ENCODE peak calls at places on chromosome X, in six cellular contexts. G, J, B, L, C and Q are unnamed samples.

GRCh38 chrX:85504381-85504780 is 124.9 kb upstream of the POF1B start:
- DNase-seq in G (no peak), J (no peak), B (no peak), L (no peak), C (no peak), Q (no peak)

GRCh38 chrX:119401569-119401968 is 2.4 kb downstream of the SLC25A43 start:
- DNase-seq in G (no peak), J (no peak), B (no peak), L (no peak), C (no peak), Q (no peak)

GRCh38 chrX:148872153-148872540 is 371.7 kb downstream of the AFF2 start:
- DNase-seq in G (no peak), J (no peak), B (no peak), L (no peak), C (no peak), Q (no peak)

GRCh38 chrX:111270339-111270738 is at the start of gene CAPN6:
- DNase-seq in G (no peak), J (no peak), B (no peak), L (no peak), C (no peak), Q (no peak)

GRCh38 chrX:153601511-153602110 is 2.7 kb upstream of the CCNQ start:
- DNase-seq in G (no peak), J (no peak), B (no peak), L (no peak), C (no peak), Q (no peak)

GRCh38 chrX:153514259-153514658 is 3.2 kb upstream of the ATP2B3 start:
- DNase-seq in G (no peak), J (no peak), B (no peak), L (no peak), C (no peak), Q (no peak)

GRCh38 chrX:126167560-126167959 is 1.5 kb upstream of the DCAF12L2 start:
- DNase-seq in G (no peak), J (no peak), B (no peak), L (no peak), C (no peak), Q (no peak)

GRCh38 chrX:136390921-136391320 is 90.2 kb downstream of the ADGRG4 start:
- DNase-seq in G (no peak), J (no peak), B (no peak), L (no peak), C (no peak), Q (no peak)

GRCh38 chrX:49988128-49988527 is 65.7 kb downstream of the CLCN5 start:
- DNase-seq in G (no peak), J (no peak), B (no peak), L (no peak), C (no peak), Q (no peak)

GRCh38 chrX:55026840-55027239 is 3.9 kb downstream of the ALAS2 start:
- DNase-seq in G (no peak), J (no peak), B (no peak), L (no peak), C (no peak), Q (no peak)